ENCODE peak calls at places on chromosomes 11 and 22, in four cellular contexts. D, T, N and A are unnamed samples.

GRCh38 chr11:111541209-111542061 is 915 bp downstream of the LAYN start:
- DNase-seq in D (peak), T (peak), N (no peak), A (peak)

GRCh38 chr11:71420455-71421241 is 27.5 kb downstream of the DHCR7 start:
- DNase-seq in D (peak), T (no peak), N (peak), A (peak)

GRCh38 chr22:40463017-40463631 is 92.7 kb downstream of the SGSM3 start:
- DNase-seq in D (no peak), T (no peak), N (no peak), A (no peak)

GRCh38 chr22:26942301-26942927 is 285.0 kb downstream of the MIAT start:
- DNase-seq in D (no peak), T (no peak), N (no peak), A (no peak)

GRCh38 chr22:41636467-41636866 is 15.4 kb downstream of the XRCC6 start:
- DNase-seq in D (peak), T (no peak), N (no peak), A (no peak)

GRCh38 chr11:8733847-8734246 is 51.3 kb downstream of the RPL27A start:
- DNase-seq in D (no peak), T (no peak), N (no peak), A (no peak)

GRCh38 chr22:38873469-38874411 is 1.7 kb upstream of the CBX6 start:
- DNase-seq in D (no peak), T (no peak), N (no peak), A (no peak)

GRCh38 chr11:69166186-69167115 is 10.7 kb downstream of the SMIM38 start:
- DNase-seq in D (no peak), T (peak), N (peak), A (peak)

GRCh38 chr11:118621071-118621815 is 13.8 kb downstream of the PHLDB1 start:
- DNase-seq in D (peak), T (peak), N (peak), A (peak)

DNA sequence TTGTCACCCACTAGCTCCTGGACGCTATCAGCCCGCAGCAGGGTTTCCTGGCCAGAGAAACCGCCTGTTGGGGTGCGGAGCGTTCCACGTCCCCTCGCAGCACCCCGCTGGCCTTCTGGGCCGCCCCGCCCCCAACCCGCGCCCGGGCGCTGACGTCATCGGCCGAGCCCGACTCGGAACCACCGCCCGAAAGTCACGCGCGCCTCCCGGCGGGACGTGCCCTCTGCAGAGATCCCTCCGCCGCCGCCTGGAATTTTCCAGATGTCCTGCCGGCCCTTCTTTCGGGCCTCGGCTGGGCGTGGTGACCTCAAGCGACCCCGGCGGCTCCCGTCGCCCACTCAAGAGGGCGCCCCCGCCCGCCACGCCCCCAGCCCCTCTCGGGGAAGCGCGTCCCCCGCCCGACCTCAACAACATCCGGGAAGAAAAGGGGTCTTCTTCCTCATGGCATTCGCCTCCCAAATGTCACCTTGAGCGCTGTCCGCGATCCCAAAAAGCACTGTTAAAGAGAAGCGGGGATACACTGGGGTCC is 430 bp upstream of the NEAT1 start:
- DNase-seq in D (peak), T (peak), N (peak), A (peak)
- TF ChIP-seq POLR2A in D (peak), T (peak), N (no peak), A (peak)

GRCh38 chr22:20021196-20022181 is 579 bp downstream of the TANGO2 start:
- DNase-seq in D (peak), T (no peak), N (no peak), A (no peak)
- TF ChIP-seq POLR2A in D (no peak), T (no peak), N (no peak), A (no peak)

DNA sequence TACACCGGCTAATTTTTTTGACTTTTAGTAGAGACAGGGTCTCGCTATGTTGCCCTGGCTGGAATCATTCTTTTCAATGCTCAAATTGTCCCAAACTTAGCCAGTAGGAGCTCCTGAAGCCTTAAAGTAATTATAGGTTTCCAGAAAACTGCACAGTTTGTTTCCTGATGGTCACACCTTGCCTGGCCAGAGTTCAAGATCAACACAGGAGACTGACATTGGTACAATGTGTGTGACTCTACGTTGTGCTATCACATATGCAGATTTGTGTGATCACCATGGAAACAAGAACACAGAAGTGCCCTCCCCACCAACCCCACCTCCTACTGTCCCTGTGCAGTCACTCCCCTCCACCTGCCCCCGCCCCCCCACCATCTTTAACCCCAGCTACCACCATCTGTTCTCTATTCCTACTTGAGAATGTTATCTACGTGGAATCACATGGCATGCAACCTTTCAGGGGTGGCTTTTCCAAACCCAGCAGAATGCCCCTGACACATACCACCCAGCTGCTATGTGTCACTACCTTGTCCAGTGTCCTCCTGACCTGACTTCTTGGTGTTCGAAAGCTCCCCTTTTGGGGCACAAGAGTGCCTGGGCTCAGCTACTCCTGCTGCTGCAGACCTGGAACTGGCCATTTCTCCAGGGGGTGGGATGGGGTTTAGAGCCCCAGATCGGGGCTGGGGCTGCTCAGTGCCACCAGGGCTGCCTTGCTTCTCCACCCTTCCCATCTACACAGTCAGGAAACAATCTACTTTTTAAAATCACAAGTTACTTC is 6.1 kb upstream of the NAP1L4 start:
- DNase-seq in D (peak), T (no peak), N (no peak), A (no peak)
- TF ChIP-seq POLR2A in D (no peak), T (no peak), N (no peak), A (no peak)

GRCh38 chr11:102452461-102453285 is at the start of gene TMEM123:
- DNase-seq in D (peak), T (peak), N (peak), A (peak)
- TF ChIP-seq POLR2A in D (peak), T (peak), N (peak), A (peak)

GRCh38 chr22:50532824-50533344 is 3.1 kb upstream of the TYMP start:
- DNase-seq in D (no peak), T (no peak), N (no peak), A (no peak)

GRCh38 chr22:50532353-50532700 is 2.5 kb upstream of the TYMP start:
- DNase-seq in D (no peak), T (no peak), N (no peak), A (no peak)

GRCh38 chr22:50530857-50531545 is 1.2 kb upstream of the TYMP start:
- DNase-seq in D (peak), T (peak), N (peak), A (no peak)

GRCh38 chr22:50530280-50530856 is 556 bp upstream of the TYMP start:
- DNase-seq in D (peak), T (peak), N (peak), A (no peak)

DNA sequence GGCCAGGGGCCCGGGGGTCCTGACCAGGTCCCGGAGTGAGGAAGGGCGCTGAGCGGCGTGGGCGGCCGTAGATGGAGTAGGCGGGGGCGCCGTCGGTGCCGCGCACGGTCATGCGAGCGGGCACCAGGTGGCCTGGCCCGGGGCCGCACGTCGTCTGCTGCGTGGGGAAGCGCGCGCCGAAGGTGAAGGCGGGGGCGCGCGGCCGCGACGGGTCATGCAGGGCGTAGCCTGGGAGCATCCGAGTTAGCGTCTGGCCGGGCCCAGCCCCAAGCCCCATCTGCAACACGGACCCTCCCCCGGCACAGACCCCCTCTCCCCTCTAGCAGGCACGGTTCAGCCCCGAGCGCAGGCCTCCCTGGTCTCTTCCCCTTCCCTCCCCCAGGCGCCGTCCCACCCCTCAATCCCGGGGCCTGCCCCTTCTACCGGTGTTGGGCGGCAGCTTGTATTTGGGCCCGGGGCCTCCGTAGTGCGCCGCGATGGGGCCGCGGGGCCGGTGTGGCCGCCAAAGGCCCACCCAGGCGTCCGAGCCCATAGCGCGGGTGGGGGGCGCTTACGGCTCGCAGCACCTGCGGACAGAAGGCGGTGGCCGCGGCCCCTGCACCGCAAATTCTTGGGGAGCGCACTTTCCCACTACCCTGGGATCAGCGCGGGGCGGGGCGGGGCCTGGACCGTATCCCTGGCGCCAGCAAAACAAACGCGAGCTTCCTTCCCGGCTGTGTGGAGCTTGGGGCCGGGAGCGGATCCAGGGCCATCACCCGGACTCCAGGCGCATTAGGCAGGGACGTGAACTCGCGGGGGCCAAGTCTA is 1.9 kb upstream of the TYMP start:
- DNase-seq in D (peak), T (peak), N (no peak), A (no peak)
- TF ChIP-seq POLR2A in D (peak), T (peak), N (no peak), A (peak)

DNA sequence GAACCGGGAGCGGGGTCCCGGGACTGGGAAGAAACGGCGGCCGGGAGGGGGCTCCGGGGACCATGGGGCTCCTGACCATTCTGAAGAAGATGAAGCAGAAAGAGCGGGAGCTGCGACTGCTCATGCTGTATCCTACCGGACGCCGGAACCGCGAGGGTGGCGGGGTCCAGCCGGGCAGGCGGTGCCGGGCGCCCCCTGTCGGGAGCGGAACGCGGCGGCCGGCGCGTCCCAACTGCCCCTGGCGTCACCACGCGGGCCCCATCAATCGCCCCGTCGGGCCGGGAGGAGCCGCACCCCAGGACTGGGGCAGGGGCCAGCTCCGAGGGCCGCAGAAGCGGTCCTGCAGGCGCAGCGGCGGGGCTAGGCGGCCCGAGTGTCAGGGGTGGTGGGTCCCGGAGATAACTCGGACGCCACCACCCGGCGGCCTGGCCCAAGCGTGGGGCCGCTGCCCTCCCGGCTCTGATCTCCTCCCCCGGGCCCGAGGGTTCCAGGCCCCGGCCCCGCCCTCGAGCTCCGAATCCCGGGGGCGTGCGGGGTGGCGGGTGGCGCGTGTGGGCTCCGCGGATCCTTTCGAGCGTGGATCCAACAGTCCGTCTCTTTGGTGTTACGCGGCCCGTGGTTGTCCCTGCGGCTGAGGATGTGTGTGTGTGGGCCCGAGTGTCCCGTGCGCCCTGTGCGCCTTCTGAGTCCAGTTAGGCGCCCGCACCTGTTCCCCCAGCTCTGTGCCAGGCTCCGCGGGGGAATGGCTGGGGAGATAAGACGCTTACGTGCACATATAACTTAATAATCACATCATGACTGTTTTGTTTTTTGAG is at the start of gene ARL2:
- DNase-seq in D (peak), T (no peak), N (no peak), A (peak)
- TF ChIP-seq POLR2A in D (no peak), T (peak), N (peak), A (no peak)

DNA sequence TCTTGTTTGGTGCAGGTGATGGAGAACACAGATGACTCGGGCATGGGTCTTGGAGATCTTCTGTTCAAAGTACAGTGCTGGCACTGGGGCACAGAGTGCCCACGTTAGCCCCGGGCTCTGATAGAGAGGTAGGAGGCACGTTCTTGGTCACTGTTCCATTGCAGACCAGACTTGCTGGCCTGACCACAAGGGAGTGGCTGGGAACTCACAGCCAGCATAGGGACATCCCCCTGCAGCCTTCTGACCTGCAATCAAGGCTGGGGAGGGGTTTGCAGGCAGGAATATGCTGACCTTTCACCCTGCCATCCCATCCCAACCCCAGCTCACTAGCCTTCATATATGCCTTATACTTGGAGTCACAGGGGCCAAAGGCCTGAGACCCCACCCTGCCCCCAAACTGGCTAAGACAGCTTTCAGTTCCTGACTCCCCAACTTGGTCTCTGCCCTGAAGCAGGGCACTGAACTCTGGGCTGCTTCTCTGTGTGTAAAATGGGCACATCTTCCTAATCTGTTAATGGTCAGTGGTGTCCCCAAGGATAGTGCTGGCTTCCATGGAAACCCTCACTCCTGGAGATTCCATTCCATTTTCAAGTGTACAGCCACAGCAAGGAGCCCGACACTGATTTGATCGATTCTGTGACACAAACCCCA is 4.6 kb downstream of the MRPL49 start:
- DNase-seq in D (no peak), T (no peak), N (no peak), A (no peak)
- TF ChIP-seq POLR2A in D (no peak), T (no peak), N (no peak), A (no peak)

GRCh38 chr11:67317365-67318238 is 14.3 kb downstream of the SSH3 start:
- DNase-seq in D (peak), T (peak), N (peak), A (peak)
- TF ChIP-seq POLR2A in D (peak), T (peak), N (peak), A (peak)